ENCODE peak calls at places on chromosomes 3 and 15, in six cellular contexts. A is BJ, V is transverse colon, C is cardiac muscle cell, I is nephron progenitor cell, Q is epithelial cell of proximal tubule. W is an unnamed sample.

GRCh38 chr3:117278424-117279190 is 569.0 kb downstream of the TUSC7 start:
- DNase-seq in A (no peak), V (peak), C (peak), I (peak), Q (peak), W (peak)

GRCh38 chr3:178966299-178967183 is 105.1 kb downstream of the ZMAT3 start:
- DNase-seq in A (no peak), V (no peak), C (peak), I (no peak), Q (peak), W (no peak)

GRCh38 chr3:158725348-158725966 is 6.8 kb downstream of the RARRES1 start:
- DNase-seq in A (peak), V (peak), C (peak), I (no peak), Q (peak), W (no peak)

GRCh38 chr3:170703121-170703588 is 117.3 kb upstream of the SLC7A14 start:
- DNase-seq in A (peak), V (no peak), C (peak), I (no peak), Q (no peak), W (no peak)

GRCh38 chr3:134441321-134441720 is 44.5 kb downstream of the ANAPC13 start:
- DNase-seq in A (no peak), V (no peak), C (no peak), I (no peak), Q (no peak), W (no peak)

GRCh38 chr3:99999541-99999940 is 114.8 kb downstream of the FILIP1L start:
- DNase-seq in A (no peak), V (no peak), C (no peak), I (no peak), Q (no peak), W (no peak)

GRCh38 chr3:124986153-124987143 is 51.9 kb upstream of the MUC13 start:
- DNase-seq in A (peak), V (peak), C (peak), I (peak), Q (peak), W (peak)

GRCh38 chr3:160379628-160380214 is 19.3 kb downstream of the IFT80 start:
- DNase-seq in A (no peak), V (no peak), C (no peak), I (no peak), Q (no peak), W (no peak)

GRCh38 chr3:21715662-21716061 is 35.3 kb downstream of the ZNF385D start:
- DNase-seq in A (no peak), V (no peak), C (no peak), I (no peak), Q (no peak), W (no peak)

GRCh38 chr3:72446406-72447058 is 401.7 kb downstream of the SHQ1 start:
- DNase-seq in A (no peak), V (no peak), C (no peak), I (no peak), Q (no peak), W (no peak)

DNA sequence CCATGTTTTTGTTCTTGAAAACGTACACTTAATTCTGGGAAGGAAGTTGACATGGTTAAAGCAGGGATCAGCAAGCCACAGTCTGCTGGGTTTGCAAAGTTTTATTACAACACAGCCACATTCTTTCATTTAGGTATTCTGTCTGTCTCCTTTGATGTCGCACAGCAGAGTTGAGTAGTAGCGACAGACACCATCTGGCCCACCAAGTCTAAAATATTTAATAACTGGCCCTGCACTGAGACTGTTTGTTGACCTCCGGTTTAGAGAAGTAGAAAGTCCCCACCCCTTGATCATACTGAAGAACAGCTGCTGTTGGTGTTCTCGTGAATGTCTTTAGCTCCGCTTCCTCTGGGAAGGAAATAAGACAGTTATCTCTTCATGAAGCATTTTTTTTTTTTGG is 66.2 kb downstream of the MCTP2 start:
- DNase-seq in A (no peak), V (no peak), C (no peak), I (no peak), Q (no peak), W (no peak)
- TF ChIP-seq CTCF in A (no peak), V (no peak), C (no peak), I (no peak), Q (no peak), W (no peak)

GRCh38 chr3:50805321-50805720 is 130.6 kb downstream of the DOCK3 start:
- DNase-seq in A (no peak), V (no peak), C (no peak), I (no peak), Q (no peak), W (no peak)
- TF ChIP-seq CTCF in A (no peak), V (no peak), C (no peak), I (no peak), Q (no peak), W (no peak)

GRCh38 chr3:188378786-188379185 is 224.8 kb downstream of the LPP start:
- DNase-seq in A (no peak), V (peak), C (no peak), I (no peak), Q (no peak), W (no peak)
- TF ChIP-seq CTCF in A (no peak), V (no peak), C (no peak), I (no peak), Q (no peak), W (no peak)

GRCh38 chr15:81155375-81156218 is 21.5 kb downstream of the CFAP161 start:
- DNase-seq in A (no peak), V (peak), C (peak), I (peak), Q (peak), W (peak)

GRCh38 chr15:81151389-81151788 is 17.3 kb downstream of the CFAP161 start:
- DNase-seq in A (no peak), V (no peak), C (no peak), I (no peak), Q (no peak), W (no peak)

GRCh38 chr15:81156324-81156723 is 22.3 kb downstream of the CFAP161 start:
- DNase-seq in A (no peak), V (no peak), C (no peak), I (no peak), Q (no peak), W (no peak)

GRCh38 chr15:81152799-81153198 is 18.7 kb downstream of the CFAP161 start:
- DNase-seq in A (no peak), V (no peak), C (no peak), I (no peak), Q (no peak), W (no peak)

DNA sequence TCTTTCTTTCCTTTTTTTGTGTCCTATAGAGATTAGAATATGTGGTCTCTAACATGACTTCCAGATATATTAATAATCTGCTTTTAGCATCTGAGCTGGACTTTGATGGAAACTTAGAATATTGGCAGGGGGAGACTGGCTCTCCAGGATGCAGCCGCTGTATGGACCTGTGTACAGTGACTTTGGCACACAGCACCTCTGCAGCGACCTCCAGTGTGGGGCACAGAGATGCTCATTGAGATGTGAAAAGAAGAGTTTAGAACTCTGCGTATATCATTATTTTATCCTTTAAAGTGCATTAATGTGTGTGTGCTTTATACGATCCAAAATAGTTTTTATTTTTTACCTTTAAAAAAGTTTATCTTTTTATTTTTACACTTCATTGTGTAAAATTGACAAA is 18.3 kb downstream of the CFAP161 start:
- DNase-seq in A (no peak), V (no peak), C (no peak), I (no peak), Q (no peak), W (no peak)
- TF ChIP-seq CTCF in A (no peak), V (no peak), C (no peak), I (no peak), Q (no peak), W (no peak)

GRCh38 chr3:45038096-45038455 is 12.0 kb downstream of the CLEC3B start:
- DNase-seq in A (no peak), V (no peak), C (no peak), I (no peak), Q (no peak), W (no peak)
- TF ChIP-seq CTCF in A (no peak), V (no peak), C (no peak), I (no peak), Q (no peak), W (no peak)

DNA sequence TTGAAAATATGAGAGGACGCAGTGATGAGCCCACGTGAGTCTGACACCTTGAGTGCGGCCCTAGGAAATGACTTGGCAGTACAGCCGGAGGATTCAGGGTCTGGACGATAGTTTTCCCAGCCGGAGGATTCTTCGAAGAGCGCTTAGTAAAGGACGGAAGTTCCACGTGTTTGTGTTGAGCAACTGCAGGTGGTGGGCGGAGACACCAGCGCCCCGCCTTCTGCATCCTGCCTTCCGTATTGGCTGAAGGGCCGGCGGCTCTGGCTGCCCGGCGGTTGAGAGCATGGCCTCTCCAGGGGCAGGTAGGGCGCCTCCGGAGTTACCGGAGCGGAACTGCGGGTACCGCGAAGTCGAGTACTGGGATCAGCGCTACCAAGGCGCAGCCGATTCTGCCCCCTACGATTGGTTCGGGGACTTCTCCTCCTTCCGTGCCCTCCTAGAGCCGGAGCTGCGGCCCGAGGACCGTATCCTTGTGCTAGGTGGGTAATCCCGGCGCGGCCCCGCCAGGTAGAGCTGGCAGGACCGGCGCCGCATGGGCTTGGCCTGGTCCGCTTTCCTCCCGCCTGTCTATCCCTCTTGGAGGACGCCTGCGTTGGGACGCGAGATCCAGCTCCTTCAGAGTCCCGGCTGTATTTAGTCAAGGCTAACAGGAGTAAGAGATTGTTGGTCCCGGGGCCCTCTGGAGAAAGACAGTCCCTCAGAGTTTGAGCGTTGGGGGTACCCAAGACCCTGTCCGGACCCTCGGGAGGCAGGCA is at the start of gene EEF1AKMT4:
- DNase-seq in A (peak), V (peak), C (peak), I (peak), Q (peak), W (peak)
- TF ChIP-seq CTCF in A (peak), V (peak), C (peak), I (no peak), Q (no peak), W (peak)